ENCODE peak calls at places on chromosomes 2 and 18, in seven cellular contexts. J is mucosa of gallbladder; V is T-helper 9 cell; M is NCI-H69; O is RWPE1; Y is CD4-positive, alpha-beta T cell; U is T-helper 2 cell. H is an unnamed sample.

GRCh38 chr2:8544168-8544785 is 137.6 kb upstream of the ID2 start:
- DNase-seq in M (no peak), Y (no peak), J (no peak), O (no peak), V (no peak), U (no peak), H (no peak)

GRCh38 chr2:233185963-233186362 is 65.5 kb upstream of the ATG16L1 start:
- DNase-seq in O (no peak), U (no peak), M (no peak), V (no peak), Y (no peak), J (no peak), H (no peak)

GRCh38 chr2:160267022-160267421 is 67.0 kb upstream of the ITGB6 start:
- DNase-seq in V (no peak), Y (no peak), O (no peak), J (no peak), U (no peak), M (no peak), H (no peak)

GRCh38 chr18:27483266-27483665 is 298.2 kb upstream of the CHST9 start:
- DNase-seq in J (no peak), V (no peak), M (peak), U (no peak), O (no peak), Y (no peak), H (no peak)

GRCh38 chr2:54417577-54417976 is 38.5 kb upstream of the SPTBN1 start:
- DNase-seq in Y (no peak), O (no peak), J (no peak), V (no peak), M (no peak), U (no peak), H (no peak)

GRCh38 chr2:8376603-8377423 is 305.0 kb upstream of the ID2 start:
- DNase-seq in J (no peak), V (no peak), U (no peak), O (no peak), Y (no peak), M (no peak), H (no peak)

GRCh38 chr2:177808984-177809809 is 263.4 kb downstream of the PDE11A start:
- DNase-seq in U (no peak), Y (no peak), M (no peak), V (no peak), J (no peak), O (no peak), H (no peak)

GRCh38 chr2:241933175-241933911 is 63.8 kb downstream of the RTP5 start:
- DNase-seq in J (peak), U (no peak), Y (no peak), O (no peak), M (peak), V (no peak), H (no peak)

GRCh38 chr2:20560891-20561702 is 89.8 kb downstream of the HS1BP3 start:
- DNase-seq in J (no peak), V (no peak), U (no peak), M (no peak), O (peak), Y (no peak), H (no peak)

GRCh38 chr2:86358982-86359381 is 21.6 kb upstream of the REEP1 start:
- DNase-seq in M (no peak), U (no peak), O (no peak), J (no peak), V (no peak), Y (no peak), H (no peak)

GRCh38 chr18:13376298-13376840 is 157.8 kb downstream of the LDLRAD4 start:
- DNase-seq in Y (peak), V (peak), U (peak), J (no peak), O (no peak), M (no peak), H (no peak)

GRCh38 chr2:103788875-103789715 is 1027.3 kb downstream of the TMEM182 start:
- DNase-seq in J (peak), O (peak), U (no peak), Y (no peak), M (no peak), V (no peak), H (no peak)

GRCh38 chr2:62084823-62085222 is 111.1 kb upstream of the B3GNT2 start:
- DNase-seq in V (no peak), U (no peak), O (no peak), J (no peak), M (peak), Y (no peak), H (no peak)

GRCh38 chr2:178322068-178322467 is 127.8 kb downstream of the OSBPL6 start:
- DNase-seq in J (no peak), M (no peak), V (no peak), U (no peak), Y (no peak), O (no peak), H (no peak)

GRCh38 chr2:112926707-112927106 is 15.7 kb downstream of the IL37 start:
- DNase-seq in Y (no peak), M (no peak), J (no peak), V (no peak), O (no peak), U (no peak), H (no peak)

GRCh38 chr2:168912466-168913170 is 11.5 kb downstream of the G6PC2 start:
- DNase-seq in J (no peak), O (no peak), M (peak), V (no peak), U (no peak), Y (no peak), H (no peak)

GRCh38 chr18:74040459-74041332 is 106.9 kb downstream of the FBXO15 start:
- DNase-seq in M (peak), V (peak), O (no peak), Y (peak), U (peak), J (no peak), H (no peak)

GRCh38 chr2:112662702-112663101 is 17.0 kb downstream of the SLC20A1 start:
- DNase-seq in M (no peak), O (no peak), J (no peak), Y (no peak), U (no peak), V (no peak), H (no peak)

GRCh38 chr2:126568734-126569133 is 87.2 kb upstream of the GYPC start:
- DNase-seq in V (no peak), J (no peak), U (no peak), M (no peak), Y (no peak), O (no peak), H (no peak)

GRCh38 chr2:73257021-73257420 is 22.9 kb downstream of the CCT7 start:
- DNase-seq in O (no peak), U (no peak), V (no peak), M (no peak), J (no peak), Y (no peak), H (no peak)

GRCh38 chr2:233075141-233075965 is 15.2 kb downstream of the INPP5D start:
- DNase-seq in J (no peak), U (no peak), M (no peak), O (no peak), Y (no peak), V (no peak), H (no peak)

GRCh38 chr2:172985139-172985874 is 90.3 kb upstream of the MAP3K20 start:
- DNase-seq in Y (no peak), J (no peak), O (peak), V (no peak), U (no peak), M (no peak), H (no peak)

GRCh38 chr2:12672711-12673315 is 43.9 kb upstream of the TRIB2 start:
- DNase-seq in M (no peak), O (no peak), Y (no peak), U (no peak), V (no peak), J (no peak), H (no peak)

GRCh38 chr2:133044556-133044955 is 374.6 kb upstream of the LYPD1 start:
- DNase-seq in M (no peak), V (no peak), Y (no peak), O (no peak), U (no peak), J (no peak), H (no peak)

GRCh38 chr2:44291281-44292248 is 16.3 kb downstream of the SLC3A1 start:
- DNase-seq in V (no peak), Y (no peak), U (no peak), J (peak), M (peak), O (peak), H (no peak)

GRCh38 chr2:207243601-207244000 is 77.9 kb upstream of the KLF7 start:
- DNase-seq in V (no peak), J (no peak), U (no peak), M (no peak), O (no peak), Y (no peak), H (no peak)

GRCh38 chr2:217834057-217834620 is 168.7 kb downstream of the TNS1 start:
- DNase-seq in V (no peak), O (no peak), Y (no peak), M (no peak), U (no peak), J (no peak), H (no peak)

GRCh38 chr18:78973357-78974083 is 6.1 kb upstream of the SALL3 start:
- DNase-seq in V (no peak), U (no peak), Y (no peak), O (no peak), M (no peak), J (no peak), H (no peak)

GRCh38 chr2:62578837-62579640 is 73.0 kb upstream of the TMEM17 start:
- DNase-seq in O (peak), Y (no peak), J (peak), U (no peak), V (no peak), M (no peak), H (no peak)

GRCh38 chr2:195320416-195320973 is 336.5 kb upstream of the SLC39A10 start:
- DNase-seq in O (no peak), J (no peak), M (peak), Y (no peak), U (no peak), V (no peak), H (no peak)

GRCh38 chr2:217653240-217653639 is 349.6 kb downstream of the TNS1 start:
- DNase-seq in U (no peak), O (peak), J (peak), Y (no peak), V (no peak), M (no peak), H (no peak)

GRCh38 chr2:219452361-219453317 is 18.0 kb downstream of the SPEG start:
- DNase-seq in Y (no peak), O (peak), V (no peak), U (no peak), J (no peak), M (peak), H (peak)

GRCh38 chr2:166230024-166230723 is 102.4 kb upstream of the SCN1A start:
- DNase-seq in M (peak), O (no peak), Y (no peak), J (peak), U (no peak), V (no peak), H (no peak)

GRCh38 chr2:22885245-22885644 is 499.7 kb upstream of the KLHL29 start:
- DNase-seq in O (no peak), U (no peak), M (no peak), Y (no peak), J (no peak), V (no peak), H (no peak)

GRCh38 chr2:112138143-112139032 is at the start of gene FBLN7:
- DNase-seq in Y (peak), O (peak), M (peak), J (no peak), V (no peak), U (no peak), H (no peak)

GRCh38 chr2:178190938-178191910 is 3.1 kb upstream of the OSBPL6 start:
- DNase-seq in M (no peak), Y (no peak), V (no peak), O (no peak), J (no peak), U (no peak), H (no peak)

GRCh38 chr2:71785550-71785951 is 332.2 kb downstream of the DYSF start:
- DNase-seq in J (no peak), O (no peak), U (no peak), Y (no peak), M (no peak), V (no peak), H (no peak)

GRCh38 chr18:9575558-9575957 is 38.8 kb downstream of the PPP4R1 start:
- DNase-seq in O (peak), M (peak), J (peak), U (no peak), Y (no peak), V (no peak), H (peak)

H was measured in smooth muscle cell of the brain vasculature.